ENCODE peak calls at places on chromosome 10, in six cellular contexts. P is thoracic aorta, X is body of pancreas, T is MM.1S, Q is PC-9, E is cardiac muscle cell. R is an unnamed sample.

GRCh38 chr10:68303849-68304412 is 27.9 kb upstream of the HNRNPH3 start:
- DNase-seq in T (no peak), E (no peak), Q (no peak), X (peak), P (no peak), R (no peak)

GRCh38 chr10:62916157-62916603 is 100.0 kb upstream of the EGR2 start:
- DNase-seq in P (no peak), E (no peak), T (no peak), Q (no peak), X (no peak), R (no peak)

GRCh38 chr10:3412071-3412582 is 239.5 kb upstream of the PITRM1 start:
- DNase-seq in Q (no peak), P (no peak), E (no peak), T (no peak), X (no peak), R (no peak)

GRCh38 chr10:34319197-34319846 is 495.8 kb downstream of the PARD3 start:
- DNase-seq in P (no peak), X (peak), E (peak), T (no peak), Q (peak), R (no peak)

GRCh38 chr10:68902382-68902781 is 1.3 kb downstream of the DDX50 start:
- DNase-seq in P (no peak), E (no peak), X (no peak), T (no peak), Q (no peak), R (no peak)

GRCh38 chr10:86668297-86669165 is at the start of gene LDB3:
- DNase-seq in T (no peak), Q (peak), X (no peak), P (peak), E (peak), R (peak)

GRCh38 chr10:76126607-76127190 is 695.3 kb downstream of the LRMDA start:
- DNase-seq in X (no peak), T (no peak), E (no peak), Q (no peak), P (no peak), R (no peak)

GRCh38 chr10:62261666-62262065 is 7.0 kb downstream of the RTKN2 start:
- DNase-seq in P (no peak), Q (no peak), X (no peak), T (no peak), E (no peak), R (no peak)

GRCh38 chr10:6786579-6787031 is 206.5 kb upstream of the PRKCQ start:
- DNase-seq in E (no peak), T (no peak), Q (no peak), X (no peak), P (no peak), R (no peak)

GRCh38 chr10:34651381-34651780 is 163.7 kb downstream of the PARD3 start:
- DNase-seq in X (no peak), T (no peak), E (peak), P (no peak), Q (no peak), R (no peak)

GRCh38 chr10:46283945-46284285 is 2.9 kb upstream of the ANTXRL start:
- DNase-seq in E (no peak), X (no peak), P (no peak), Q (no peak), T (no peak), R (no peak)
- H3K27ac ChIP-seq in E (no peak), X (no peak), P (peak), Q (no peak), T (no peak), R (peak)

GRCh38 chr10:113562693-113563092 is 9.8 kb downstream of the HABP2 start:
- DNase-seq in E (no peak), X (no peak), P (no peak), Q (no peak), T (no peak), R (no peak)

GRCh38 chr10:113562108-113562507 is 9.3 kb downstream of the HABP2 start:
- DNase-seq in P (no peak), T (no peak), E (no peak), Q (no peak), X (no peak), R (no peak)

GRCh38 chr10:113561214-113561613 is 8.4 kb downstream of the HABP2 start:
- DNase-seq in T (no peak), E (no peak), P (no peak), Q (no peak), X (no peak), R (no peak)

GRCh38 chr10:113565364-113565763 is 12.5 kb downstream of the HABP2 start:
- DNase-seq in X (no peak), P (no peak), Q (no peak), T (no peak), E (no peak), R (no peak)

GRCh38 chr10:113563306-113564088 is 10.6 kb downstream of the HABP2 start:
- DNase-seq in T (peak), Q (no peak), X (peak), P (peak), E (peak), R (peak)
- H3K27ac ChIP-seq in T (no peak), Q (no peak), X (peak), P (no peak), E (no peak), R (no peak)

GRCh38 chr10:110150981-110151380 is 56.4 kb upstream of the MXI1 start:
- DNase-seq in P (no peak), Q (no peak), X (no peak), T (no peak), E (no peak), R (no peak)
- H3K27ac ChIP-seq in P (no peak), Q (no peak), X (no peak), T (no peak), E (no peak), R (no peak)

DNA sequence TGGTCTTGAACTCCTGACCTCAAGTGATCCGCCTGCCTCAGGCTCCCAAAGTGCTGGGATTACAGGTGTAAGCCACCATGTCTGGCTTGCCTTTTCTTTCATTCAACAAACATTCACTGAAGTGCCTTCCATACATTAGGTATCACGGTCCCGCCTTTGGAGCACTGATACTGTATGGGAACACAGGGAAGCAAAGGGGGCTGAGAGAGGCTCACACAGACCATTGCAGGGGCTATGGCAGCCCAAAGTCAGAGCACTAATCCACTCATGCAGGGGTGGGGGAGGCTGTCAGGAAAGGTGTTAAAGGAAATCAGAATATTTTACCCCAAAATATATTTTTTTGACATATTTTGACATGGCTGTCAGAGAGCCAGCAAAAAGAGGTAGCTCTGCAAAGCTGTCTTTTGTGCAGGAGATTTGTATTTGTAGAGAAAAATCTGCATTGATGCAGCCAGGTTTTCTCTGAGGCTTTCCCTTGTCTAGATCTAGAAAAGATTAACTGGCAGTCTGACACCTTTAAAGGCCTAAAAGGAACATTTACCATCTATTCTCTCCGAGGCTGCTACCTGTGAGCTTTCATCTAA is 42.0 kb upstream of the PDLIM1 start:
- DNase-seq in P (no peak), T (no peak), X (no peak), E (no peak), Q (no peak), R (no peak)
- H3K27ac ChIP-seq in P (peak), T (no peak), X (no peak), E (no peak), Q (no peak), R (no peak)

GRCh38 chr10:112950714-112951348 is 784 bp downstream of the TCF7L2 start:
- DNase-seq in X (peak), T (peak), P (no peak), Q (no peak), E (peak), R (peak)

GRCh38 chr10:112946649-112947048 is 3.4 kb upstream of the TCF7L2 start:
- DNase-seq in T (no peak), X (peak), P (no peak), E (peak), Q (no peak), R (peak)

GRCh38 chr10:112949875-112950507 is at the start of gene TCF7L2:
- DNase-seq in E (peak), Q (peak), P (peak), X (peak), T (peak), R (peak)

GRCh38 chr10:112951349-112952281 is 1.6 kb downstream of the TCF7L2 start:
- DNase-seq in Q (peak), E (peak), P (no peak), X (peak), T (peak), R (peak)

GRCh38 chr10:112949128-112949823 is 771 bp upstream of the TCF7L2 start:
- DNase-seq in T (no peak), X (no peak), Q (peak), E (no peak), P (no peak), R (no peak)
- H3K27ac ChIP-seq in T (no peak), X (peak), Q (peak), E (peak), P (peak), R (peak)

DNA sequence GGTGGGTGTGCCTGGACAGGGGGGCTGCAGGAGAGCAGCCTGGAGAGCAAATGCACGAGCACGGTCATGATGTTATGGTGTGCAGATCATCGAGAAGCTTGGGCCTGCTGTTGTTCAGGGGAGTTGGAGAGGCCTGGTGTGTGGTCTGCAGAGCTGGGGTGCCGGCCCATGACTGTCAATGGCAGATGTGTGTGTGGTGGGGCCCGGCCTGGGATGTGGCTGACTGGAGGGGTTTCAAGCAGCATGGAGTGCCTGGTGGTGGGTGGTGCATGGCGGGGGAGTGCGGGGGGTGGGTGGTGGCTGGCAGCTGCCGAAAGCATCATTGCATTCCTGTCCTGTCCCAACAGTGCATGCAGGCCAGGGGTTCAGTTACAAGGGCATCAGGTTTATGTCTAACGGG is 122.6 kb downstream of the DOCK1 start:
- DNase-seq in X (no peak), P (no peak), Q (no peak), T (no peak), E (no peak), R (no peak)
- H3K27ac ChIP-seq in X (no peak), P (no peak), Q (no peak), T (no peak), E (no peak), R (no peak)

R was measured in sigmoid colon.